ENCODE peak calls at places on chromosomes 11 and 22, in nine cellular contexts. I is SHP77; G is DMS 273 treated with DMSO at 0.1 percent for 48 hours; Q is AG10803; C is activated CD8-positive, alpha-beta memory T cell treated with anti-CD3 and anti-CD28 coated beads, Interleukin-2, amount 50 U/mL, for 48 hours; S is IMR-90; B is choroid plexus epithelial cell; P is fibroblast of lung; Z is astrocyte of the cerebellum. M is an unnamed sample.
A peak's percentile ranks its signal among the peaks of the same experiment; 100 is the strongest.

GRCh38 chr22:36775589-36775965 is 342 bp downstream of the IFT27 start:
- DNase-seq in I (peak; percentile 27), G (no peak), Q (peak; percentile 5), C (peak; percentile 66), S (peak; percentile 5), B (peak; percentile 22), P (peak; percentile 5), Z (no peak), M (no peak)

GRCh38 chr11:34522188-34522587 is 8.6 kb upstream of the ELF5 start:
- DNase-seq in I (no peak), G (no peak), Q (no peak), C (no peak), S (no peak), B (no peak), P (no peak), Z (no peak), M (no peak)

GRCh38 chr11:1782026-1782696 is 18.4 kb upstream of the CTSD start:
- DNase-seq in I (no peak), G (no peak), Q (no peak), C (no peak), S (no peak), B (no peak), P (no peak), Z (no peak), M (no peak)

GRCh38 chr11:96102664-96103068 is 178.8 kb upstream of the MTMR2 start:
- DNase-seq in I (no peak), G (no peak), Q (peak; percentile 89), C (no peak), S (peak; percentile 68), B (peak; percentile 72), P (peak; percentile 72), Z (peak; percentile 52), M (no peak)

GRCh38 chr11:9953994-9954626 is 290.2 kb downstream of the SWAP70 start:
- DNase-seq in I (no peak), G (no peak), Q (peak; percentile 65), C (no peak), S (peak; percentile 65), B (peak; percentile 70), P (peak; percentile 44), Z (no peak), M (no peak)

GRCh38 chr11:45994421-45995341 is 72.2 kb downstream of the LARGE2 start:
- DNase-seq in I (no peak), G (no peak), Q (peak; percentile 53), C (no peak), S (peak; percentile 51), B (peak; percentile 52), P (peak; percentile 78), Z (no peak), M (no peak)

GRCh38 chr11:80955588-80955987 is 1514.8 kb upstream of the TENM4 start:
- DNase-seq in I (no peak), G (no peak), Q (no peak), C (no peak), S (no peak), B (no peak), P (no peak), Z (no peak), M (no peak)

GRCh38 chr11:47591764-47592163 is 2.4 kb downstream of the C1QTNF4 start:
- DNase-seq in I (no peak), G (no peak), Q (no peak), C (no peak), S (no peak), B (no peak), P (no peak), Z (no peak), M (no peak)

GRCh38 chr11:62882428-62882742 is 1.7 kb downstream of the SLC3A2 start:
- DNase-seq in I (no peak), G (no peak), Q (no peak), C (no peak), S (no peak), B (no peak), P (no peak), Z (no peak), M (no peak)

GRCh38 chr11:41118521-41118920 is 340.9 kb downstream of the LRRC4C start:
- DNase-seq in I (no peak), G (no peak), Q (no peak), C (no peak), S (no peak), B (no peak), P (no peak), Z (no peak), M (no peak)

GRCh38 chr11:65448418-65449196 is 26.0 kb downstream of the NEAT1 start:
- DNase-seq in I (no peak), G (no peak), Q (peak; percentile 68), C (peak; percentile 48), S (peak; percentile 64), B (peak; percentile 89), P (peak; percentile 58), Z (no peak), M (no peak)

GRCh38 chr11:79220171-79220570 is 220.7 kb downstream of the TENM4 start:
- DNase-seq in I (no peak), G (no peak), Q (no peak), C (no peak), S (peak; percentile 19), B (no peak), P (no peak), Z (no peak), M (no peak)

GRCh38 chr11:82718307-82718706 is 15.4 kb downstream of the FAM181B start:
- DNase-seq in I (peak; percentile 26), G (no peak), Q (peak; percentile 50), C (no peak), S (peak; percentile 49), B (peak; percentile 79), P (peak; percentile 68), Z (peak; percentile 34), M (no peak)

M was measured in NCI-H510A.